ENCODE peak calls at places on chromosomes 4 and X, in six cellular contexts. U is epithelial cell of proximal tubule, C is cardiac fibroblast, J is progenitor cell of endocrine pancreas, S is Calu3, Q is cardiac muscle cell. Y is an unnamed sample.

GRCh38 chr4:185810746-185811508 is 1.1 kb downstream of the SORBS2 start:
- DNase-seq in U (no peak), C (no peak), J (no peak), S (no peak), Q (no peak), Y (no peak)

GRCh38 chr4:52260507-52261302 is 209.6 kb downstream of the SPATA18 start:
- DNase-seq in U (no peak), C (no peak), J (no peak), S (no peak), Q (peak), Y (no peak)

GRCh38 chr4:113116414-113117345 is 67.2 kb downstream of the ANK2 start:
- DNase-seq in U (no peak), C (peak), J (no peak), S (peak), Q (peak), Y (no peak)

GRCh38 chrX:120791013-120791643 is 84.5 kb downstream of the CT47B1 start:
- DNase-seq in U (peak), C (peak), J (no peak), S (peak), Q (peak), Y (no peak)

GRCh38 chrX:68196939-68197791 is 236.1 kb downstream of the OPHN1 start:
- DNase-seq in U (peak), C (peak), J (peak), S (peak), Q (peak), Y (no peak)

GRCh38 chr4:7156273-7157139 is 35.8 kb upstream of the SORCS2 start:
- DNase-seq in U (no peak), C (peak), J (no peak), S (no peak), Q (peak), Y (peak)

GRCh38 chrX:37434362-37434761 is 85.2 kb downstream of the PRRG1 start:
- DNase-seq in U (no peak), C (peak), J (no peak), S (no peak), Q (no peak), Y (no peak)

GRCh38 chrX:140503714-140504351 is 1.0 kb downstream of the SOX3 start:
- DNase-seq in U (no peak), C (peak), J (peak), S (no peak), Q (peak), Y (no peak)

GRCh38 chr4:100014616-100015015 is 64.5 kb upstream of the H2AZ1 start:
- DNase-seq in U (no peak), C (no peak), J (no peak), S (no peak), Q (no peak), Y (no peak)

GRCh38 chr4:104860227-104861123 is 286.2 kb upstream of the TET2 start:
- DNase-seq in U (peak), C (peak), J (peak), S (peak), Q (peak), Y (no peak)

GRCh38 chr4:129583868-129584267 is 487.9 kb downstream of the C4orf33 start:
- DNase-seq in U (no peak), C (peak), J (no peak), S (no peak), Q (peak), Y (no peak)

GRCh38 chr4:117137143-117137542 is 51.8 kb upstream of the TRAM1L1 start:
- DNase-seq in U (peak), C (peak), J (no peak), S (peak), Q (peak), Y (no peak)

GRCh38 chrX:74902806-74903205 is 22.4 kb downstream of the NEXMIF start:
- DNase-seq in U (no peak), C (no peak), J (no peak), S (no peak), Q (no peak), Y (no peak)

DNA sequence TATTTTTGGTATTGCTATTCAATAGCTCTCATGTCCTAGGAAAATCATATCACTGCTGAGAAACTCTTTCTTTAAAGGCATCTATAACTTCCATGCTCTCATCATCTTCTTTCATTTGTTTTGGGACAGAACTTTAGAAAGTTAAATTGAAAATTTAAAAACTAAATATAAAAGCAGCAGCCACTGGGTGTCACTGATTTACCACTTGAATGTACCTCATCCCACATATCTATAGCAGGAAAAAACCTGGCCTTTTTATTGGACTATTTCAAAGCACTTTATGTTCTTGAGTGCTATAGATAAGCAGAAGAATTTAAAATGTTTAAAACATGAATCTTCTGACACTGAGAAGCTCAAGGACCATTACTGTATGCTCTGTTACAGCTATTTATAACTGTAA is 165.3 kb upstream of the TTC29 start:
- DNase-seq in U (no peak), C (peak), J (no peak), S (no peak), Q (peak), Y (no peak)
- TF ChIP-seq CTCF in U (peak), C (no peak), J (peak), S (no peak), Q (peak), Y (no peak)

GRCh38 chr4:172155838-172156345 is 342.7 kb downstream of the GALNTL6 start:
- DNase-seq in U (no peak), C (no peak), J (no peak), S (no peak), Q (no peak), Y (no peak)
- TF ChIP-seq CTCF in U (no peak), C (no peak), J (no peak), S (no peak), Q (no peak), Y (no peak)

DNA sequence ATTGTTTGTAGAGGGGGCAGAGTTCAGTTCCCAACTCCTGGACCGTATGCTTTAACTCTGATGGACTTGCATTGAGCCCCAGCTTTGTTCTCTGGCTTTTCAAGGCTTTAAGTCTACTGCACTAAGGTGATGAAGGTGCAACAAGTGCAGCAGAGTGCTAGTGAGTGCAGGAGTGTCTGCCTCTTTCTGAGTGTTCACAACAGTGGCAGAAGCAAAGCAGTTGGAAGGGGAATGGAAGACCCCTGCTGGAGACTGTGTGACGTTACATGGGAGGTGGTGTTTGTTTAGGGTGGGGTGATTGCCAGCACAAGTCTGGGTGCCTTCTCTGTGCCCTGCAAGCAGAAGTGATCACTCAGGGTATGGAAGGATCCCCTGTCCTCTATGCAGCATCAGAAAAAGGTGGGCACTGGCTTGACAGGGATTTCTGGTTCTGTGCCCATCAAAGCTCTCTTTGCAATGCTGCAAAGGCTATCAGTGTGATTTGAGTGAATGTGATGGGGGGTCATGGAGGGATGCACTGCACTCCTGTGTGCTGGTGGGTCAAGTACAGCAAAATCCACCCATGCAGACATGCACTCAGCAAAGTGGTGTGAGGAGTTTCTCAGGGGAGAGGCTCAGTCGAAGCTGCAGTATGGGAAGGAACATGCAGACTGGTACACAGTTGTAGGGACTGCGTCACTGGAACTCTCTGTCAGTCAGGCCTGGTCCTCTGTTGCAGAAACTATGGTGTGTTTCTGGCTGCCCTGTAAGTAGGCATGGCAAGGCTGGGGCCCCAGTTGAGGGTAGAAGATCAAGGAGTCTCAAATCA is 70.9 kb upstream of the UGT2B7 start:
- DNase-seq in U (no peak), C (no peak), J (peak), S (peak), Q (no peak), Y (no peak)
- TF ChIP-seq CTCF in U (peak), C (peak), J (peak), S (peak), Q (no peak), Y (no peak)

DNA sequence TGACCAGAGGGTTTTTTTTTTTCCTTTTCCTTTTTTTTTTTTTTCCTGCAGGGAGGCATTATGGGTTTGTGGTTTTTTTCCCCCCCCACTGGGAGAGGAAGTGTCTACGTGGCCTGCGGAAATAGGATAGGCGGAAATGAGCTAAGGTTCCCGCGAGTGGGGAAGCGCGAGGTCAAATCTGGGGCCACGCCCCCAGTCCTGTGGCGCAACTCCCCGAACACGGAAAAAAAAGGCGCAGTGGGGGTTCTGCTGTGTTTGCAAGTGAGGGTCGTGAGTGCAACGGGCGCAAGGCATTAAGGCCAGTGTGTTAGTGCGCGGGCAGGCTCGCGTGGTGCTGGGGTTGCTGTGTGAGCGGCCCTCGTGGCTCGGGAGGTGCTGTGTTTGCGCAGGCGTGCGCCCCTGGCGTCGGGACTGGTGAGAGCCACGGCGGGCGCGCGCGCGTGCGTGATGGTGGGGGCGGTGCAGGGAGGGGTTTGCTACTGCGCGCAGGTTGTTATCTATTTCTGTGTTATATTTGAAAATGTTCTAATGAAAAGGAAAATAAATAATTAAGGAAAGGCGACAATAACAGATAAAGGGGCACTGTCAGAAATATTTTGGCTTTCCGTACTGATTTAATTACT is 685 bp upstream of the MORF4L2 start:
- DNase-seq in U (no peak), C (no peak), J (peak), S (peak), Q (peak), Y (peak)
- TF ChIP-seq CTCF in U (peak), C (peak), J (peak), S (peak), Q (peak), Y (peak)

Y was measured in left lung.